ENCODE peak calls at places on chromosomes 11 and 22, in five cellular contexts. One of them, this sample, is unnamed.

GRCh38 chr11:56911312-56911711 is 77.4 kb upstream of the OR5AK2 start:
- DNase-seq in fibroblast of mammary gland: peak
- DNase-seq in pancreas: no peak
- DNase-seq in AG04449: no peak
- DNase-seq in Peyer's patch: no peak
- DNase-seq in this sample: no peak

GRCh38 chr11:119741369-119742262 is 12.6 kb upstream of the NECTIN1 start:
- DNase-seq in Peyer's patch: no peak
- DNase-seq in pancreas: peak
- DNase-seq in AG04449: no peak
- DNase-seq in fibroblast of mammary gland: no peak
- DNase-seq in this sample: no peak

GRCh38 chr11:106021181-106021966 is 666 bp downstream of the MSANTD4 start:
- DNase-seq in Peyer's patch: peak
- DNase-seq in fibroblast of mammary gland: peak
- DNase-seq in pancreas: no peak
- DNase-seq in AG04449: no peak
- DNase-seq in this sample: no peak

GRCh38 chr22:28903080-28903479 is 19.7 kb downstream of the ZNRF3 start:
- DNase-seq in AG04449: no peak
- DNase-seq in pancreas: no peak
- DNase-seq in fibroblast of mammary gland: no peak
- DNase-seq in Peyer's patch: no peak
- DNase-seq in this sample: no peak

GRCh38 chr22:49780281-49780991 is 47.2 kb downstream of the BRD1 start:
- DNase-seq in Peyer's patch: no peak
- DNase-seq in AG04449: no peak
- DNase-seq in fibroblast of mammary gland: peak
- DNase-seq in pancreas: no peak
- DNase-seq in this sample: no peak

GRCh38 chr11:7688238-7688826 is 15.0 kb upstream of the CYB5R2 start:
- DNase-seq in AG04449: no peak
- DNase-seq in pancreas: no peak
- DNase-seq in Peyer's patch: no peak
- DNase-seq in fibroblast of mammary gland: peak
- DNase-seq in this sample: peak

GRCh38 chr11:19419021-19419750 is 178.4 kb upstream of the E2F8 start:
- DNase-seq in fibroblast of mammary gland: peak
- DNase-seq in Peyer's patch: no peak
- DNase-seq in pancreas: no peak
- DNase-seq in AG04449: peak
- DNase-seq in this sample: no peak

GRCh38 chr11:62600367-62601113 is 1.1 kb downstream of the MTA2 start:
- DNase-seq in AG04449: no peak
- DNase-seq in fibroblast of mammary gland: no peak
- DNase-seq in pancreas: no peak
- DNase-seq in Peyer's patch: no peak
- DNase-seq in this sample: no peak

GRCh38 chr11:86990079-86990478 is 34.9 kb upstream of the FZD4 start:
- DNase-seq in AG04449: no peak
- DNase-seq in fibroblast of mammary gland: no peak
- DNase-seq in pancreas: no peak
- DNase-seq in Peyer's patch: no peak
- DNase-seq in this sample: peak

GRCh38 chr22:38418589-38418988 is 36.4 kb downstream of the KCNJ4 start:
- DNase-seq in Peyer's patch: no peak
- DNase-seq in AG04449: no peak
- DNase-seq in fibroblast of mammary gland: no peak
- DNase-seq in pancreas: no peak
- DNase-seq in this sample: no peak

GRCh38 chr11:95388086-95388485 is 157.1 kb upstream of the SESN3 start:
- DNase-seq in pancreas: no peak
- DNase-seq in fibroblast of mammary gland: no peak
- DNase-seq in Peyer's patch: no peak
- DNase-seq in AG04449: no peak
- DNase-seq in this sample: no peak

GRCh38 chr11:31397239-31397834 is 27.7 kb downstream of the DNAJC24 start:
- DNase-seq in pancreas: no peak
- DNase-seq in AG04449: no peak
- DNase-seq in fibroblast of mammary gland: peak
- DNase-seq in Peyer's patch: no peak
- DNase-seq in this sample: peak
- TF ChIP-seq CTCF in pancreas: peak
- TF ChIP-seq CTCF in AG04449: peak
- TF ChIP-seq CTCF in fibroblast of mammary gland: peak
- TF ChIP-seq CTCF in Peyer's patch: peak
- TF ChIP-seq CTCF in this sample: peak

DNA sequence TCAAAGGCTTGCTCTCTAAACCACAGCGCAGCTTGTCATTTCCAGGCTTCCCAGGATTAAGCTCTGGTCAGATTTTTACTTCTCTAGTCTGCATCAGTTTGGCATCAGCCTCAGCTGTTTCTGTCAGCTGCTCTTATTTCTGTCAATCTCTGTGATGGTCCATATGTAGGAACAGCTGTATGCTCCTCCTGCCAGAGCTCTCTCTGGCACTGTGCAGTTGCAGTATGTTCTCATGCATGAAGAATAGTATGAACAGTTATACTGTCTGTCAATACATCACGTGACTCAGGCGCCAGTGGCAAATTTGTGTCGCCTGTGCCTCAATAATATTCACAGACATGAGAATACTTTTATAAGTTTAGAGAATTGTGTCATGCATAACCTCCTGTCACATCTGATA is 6.7 kb downstream of the OR6M1 start:
- DNase-seq in Peyer's patch: no peak
- DNase-seq in AG04449: no peak
- DNase-seq in pancreas: no peak
- DNase-seq in fibroblast of mammary gland: no peak
- DNase-seq in this sample: no peak
- H3K4me3 ChIP-seq in Peyer's patch: no peak
- H3K4me3 ChIP-seq in AG04449: no peak
- H3K4me3 ChIP-seq in pancreas: no peak
- H3K4me3 ChIP-seq in fibroblast of mammary gland: no peak
- H3K4me3 ChIP-seq in this sample: no peak

GRCh38 chr11:32464078-32464477 is 28.7 kb upstream of the WT1 start:
- DNase-seq in Peyer's patch: no peak
- DNase-seq in pancreas: no peak
- DNase-seq in AG04449: no peak
- DNase-seq in fibroblast of mammary gland: no peak
- DNase-seq in this sample: no peak
- TF ChIP-seq CTCF in Peyer's patch: no peak
- TF ChIP-seq CTCF in pancreas: no peak
- TF ChIP-seq CTCF in AG04449: no peak
- TF ChIP-seq CTCF in fibroblast of mammary gland: no peak
- TF ChIP-seq CTCF in this sample: no peak

DNA sequence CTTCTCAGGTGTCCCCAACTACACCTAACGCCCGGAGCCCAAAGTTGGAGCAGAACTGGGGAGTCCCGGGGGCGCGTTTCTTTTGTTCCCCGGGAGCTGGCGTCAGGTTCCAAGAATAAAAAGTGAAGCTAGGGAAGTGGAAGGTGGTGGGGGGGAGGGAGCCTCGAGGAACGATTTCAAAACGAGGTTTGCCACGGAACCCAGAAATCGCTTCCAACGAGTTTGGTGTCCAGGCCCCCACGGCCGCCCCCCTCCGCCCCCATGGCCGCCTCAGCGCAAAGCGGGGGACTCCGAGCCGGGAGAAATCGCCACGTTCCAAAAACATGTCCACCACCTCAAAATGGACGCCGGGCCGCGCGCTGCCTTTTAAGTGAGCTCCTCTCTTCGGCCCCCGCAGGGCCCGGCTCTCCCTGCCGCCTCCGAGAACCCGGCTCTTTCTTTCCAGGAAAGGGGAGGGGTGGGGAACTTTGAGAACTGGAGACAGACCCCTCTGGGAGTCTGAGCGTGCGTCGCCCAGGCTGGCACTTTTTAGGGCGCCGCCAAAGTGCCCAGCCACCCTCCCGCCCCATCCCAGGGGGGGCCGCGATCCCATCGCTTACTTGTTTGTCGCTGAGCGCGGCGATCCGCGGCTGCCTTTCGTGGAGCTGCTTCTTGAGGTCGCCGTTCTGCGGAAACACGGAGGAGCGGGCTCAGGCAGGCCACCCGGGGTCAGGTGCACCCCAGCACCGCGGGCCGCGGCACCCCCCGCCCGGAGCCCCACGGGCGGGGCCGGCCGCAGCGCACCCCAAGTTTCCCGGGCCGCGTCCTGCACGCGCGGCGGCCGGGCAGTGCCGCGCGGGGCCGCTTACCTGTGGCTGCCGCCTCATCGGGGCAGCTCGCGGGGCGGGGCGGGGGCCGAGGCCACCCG is 1.6 kb downstream of the PHF21B start:
- DNase-seq in fibroblast of mammary gland: no peak
- DNase-seq in Peyer's patch: no peak
- DNase-seq in AG04449: no peak
- DNase-seq in pancreas: no peak
- DNase-seq in this sample: peak
- H3K4me3 ChIP-seq in fibroblast of mammary gland: no peak
- H3K4me3 ChIP-seq in Peyer's patch: peak
- H3K4me3 ChIP-seq in AG04449: peak
- H3K4me3 ChIP-seq in pancreas: no peak
- H3K4me3 ChIP-seq in this sample: peak

GRCh38 chr22:45844949-45845613 is 131.9 kb downstream of the WNT7B start:
- DNase-seq in fibroblast of mammary gland: no peak
- DNase-seq in Peyer's patch: no peak
- DNase-seq in pancreas: no peak
- DNase-seq in AG04449: no peak
- DNase-seq in this sample: peak

GRCh38 chr22:45843030-45843429 is 133.9 kb downstream of the WNT7B start:
- DNase-seq in Peyer's patch: no peak
- DNase-seq in fibroblast of mammary gland: no peak
- DNase-seq in AG04449: no peak
- DNase-seq in pancreas: no peak
- DNase-seq in this sample: peak

GRCh38 chr22:45844009-45844408 is 133.0 kb downstream of the WNT7B start:
- DNase-seq in AG04449: no peak
- DNase-seq in pancreas: no peak
- DNase-seq in Peyer's patch: no peak
- DNase-seq in fibroblast of mammary gland: no peak
- DNase-seq in this sample: no peak

GRCh38 chr22:45848904-45849303 is 128.1 kb downstream of the WNT7B start:
- DNase-seq in fibroblast of mammary gland: no peak
- DNase-seq in Peyer's patch: no peak
- DNase-seq in pancreas: no peak
- DNase-seq in AG04449: no peak
- DNase-seq in this sample: no peak

GRCh38 chr22:45846952-45847351 is 130.0 kb downstream of the WNT7B start:
- DNase-seq in pancreas: no peak
- DNase-seq in Peyer's patch: no peak
- DNase-seq in AG04449: no peak
- DNase-seq in fibroblast of mammary gland: no peak
- DNase-seq in this sample: no peak
- TF ChIP-seq CTCF in pancreas: no peak
- TF ChIP-seq CTCF in Peyer's patch: no peak
- TF ChIP-seq CTCF in AG04449: no peak
- TF ChIP-seq CTCF in fibroblast of mammary gland: no peak
- TF ChIP-seq CTCF in this sample: no peak

DNA sequence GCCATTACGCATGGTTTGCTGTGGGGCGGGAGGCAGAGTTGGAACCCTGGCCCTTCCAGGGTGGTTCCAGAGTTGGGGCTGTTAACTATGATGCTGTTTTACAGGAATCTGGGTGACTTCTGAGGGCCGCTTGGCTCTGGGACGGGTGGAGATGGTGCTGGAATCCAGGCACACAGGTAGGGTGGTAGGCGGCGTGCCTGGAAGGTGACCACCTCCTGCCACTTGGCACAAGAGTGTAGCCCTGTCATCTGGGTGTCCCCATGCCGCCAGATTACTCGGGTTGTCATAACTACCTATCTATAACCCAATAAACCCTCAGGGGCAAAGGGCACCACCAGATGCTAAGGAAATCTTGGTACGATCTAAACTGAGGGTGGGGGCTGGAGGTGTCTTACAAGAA is 1.3 kb downstream of the CARS1 start:
- DNase-seq in pancreas: no peak
- DNase-seq in fibroblast of mammary gland: no peak
- DNase-seq in Peyer's patch: no peak
- DNase-seq in AG04449: no peak
- DNase-seq in this sample: no peak
- H3K4me3 ChIP-seq in pancreas: no peak
- H3K4me3 ChIP-seq in fibroblast of mammary gland: peak
- H3K4me3 ChIP-seq in Peyer's patch: peak
- H3K4me3 ChIP-seq in AG04449: peak
- H3K4me3 ChIP-seq in this sample: peak

This sample was measured in astrocyte of the spinal cord.